ENCODE peak calls at places on chromosomes 11 and 22, in six cellular contexts. U, D, V, P, M and H are unnamed samples.

GRCh38 chr22:18075101-18075730 is 2.6 kb upstream of the PEX26 start:
- DNase-seq in U (no peak), D (no peak), V (no peak), P (no peak), M (no peak), H (no peak)

GRCh38 chr11:128532016-128532570 is 55.3 kb downstream of the ETS1 start:
- DNase-seq in U (no peak), D (no peak), V (no peak), P (no peak), M (no peak), H (no peak)

GRCh38 chr11:44133335-44133946 is 38.0 kb downstream of the EXT2 start:
- DNase-seq in U (peak), D (peak), V (no peak), P (no peak), M (peak), H (peak)

GRCh38 chr22:48098243-48098935 is 1335.9 kb downstream of the TBC1D22A start:
- DNase-seq in U (no peak), D (no peak), V (no peak), P (no peak), M (no peak), H (no peak)

GRCh38 chr11:118314985-118315384 is 10.5 kb downstream of the CD3E start:
- DNase-seq in U (no peak), D (peak), V (no peak), P (no peak), M (no peak), H (no peak)

GRCh38 chr22:47232197-47232596 is 469.7 kb downstream of the TBC1D22A start:
- DNase-seq in U (no peak), D (no peak), V (no peak), P (no peak), M (no peak), H (no peak)

GRCh38 chr11:28628412-28628811 is 520.2 kb downstream of the METTL15 start:
- DNase-seq in U (no peak), D (no peak), V (no peak), P (no peak), M (no peak), H (peak)

GRCh38 chr11:789951-790350 is at the start of gene CEND1:
- DNase-seq in U (peak), D (no peak), V (no peak), P (peak), M (peak), H (peak)

GRCh38 chr22:43006016-43006505 is 8.9 kb downstream of the PACSIN2 start:
- DNase-seq in U (no peak), D (no peak), V (no peak), P (no peak), M (no peak), H (no peak)

GRCh38 chr11:44617671-44618461 is 52.4 kb downstream of the CD82 start:
- DNase-seq in U (no peak), D (no peak), V (no peak), P (no peak), M (no peak), H (no peak)

GRCh38 chr22:43406186-43406790 is 5.5 kb upstream of the MPPED1 start:
- DNase-seq in U (no peak), D (no peak), V (no peak), P (no peak), M (no peak), H (no peak)

GRCh38 chr22:19753996-19754700 is 6.4 kb upstream of the TBX1 start:
- DNase-seq in U (no peak), D (no peak), V (no peak), P (no peak), M (no peak), H (no peak)

GRCh38 chr11:57792870-57793269 is 31.3 kb downstream of the CTNND1 start:
- DNase-seq in U (no peak), D (no peak), V (no peak), P (no peak), M (peak), H (no peak)

GRCh38 chr11:64607381-64608259 is 16.6 kb downstream of the SLC22A12 start:
- DNase-seq in U (peak), D (no peak), V (no peak), P (no peak), M (no peak), H (no peak)

DNA sequence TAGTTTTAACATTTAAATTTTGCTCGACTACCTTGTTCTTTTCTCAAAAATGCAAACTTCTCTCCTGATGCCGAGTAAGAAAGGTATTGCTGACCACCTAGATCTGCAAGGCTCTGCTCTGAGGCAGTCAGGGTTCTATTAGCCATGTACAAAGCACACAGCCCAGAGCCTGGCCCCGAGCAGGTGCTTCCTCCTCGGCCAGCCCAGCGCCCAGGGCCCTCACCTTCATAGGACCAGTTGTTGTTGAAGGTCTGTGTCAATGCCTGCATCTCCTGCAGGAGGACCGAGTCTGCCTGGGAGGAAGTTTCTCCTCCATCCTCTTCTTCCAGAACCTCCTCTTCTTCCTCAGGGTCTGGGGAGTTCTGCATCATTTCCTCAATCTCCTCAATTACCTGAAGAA is 35.8 kb downstream of the FEZ1 start:
- DNase-seq in U (no peak), D (no peak), V (no peak), P (no peak), M (no peak), H (no peak)
- H2BK15ac ChIP-seq in U (no peak), D (no peak), V (no peak), P (no peak), M (no peak), H (no peak)

DNA sequence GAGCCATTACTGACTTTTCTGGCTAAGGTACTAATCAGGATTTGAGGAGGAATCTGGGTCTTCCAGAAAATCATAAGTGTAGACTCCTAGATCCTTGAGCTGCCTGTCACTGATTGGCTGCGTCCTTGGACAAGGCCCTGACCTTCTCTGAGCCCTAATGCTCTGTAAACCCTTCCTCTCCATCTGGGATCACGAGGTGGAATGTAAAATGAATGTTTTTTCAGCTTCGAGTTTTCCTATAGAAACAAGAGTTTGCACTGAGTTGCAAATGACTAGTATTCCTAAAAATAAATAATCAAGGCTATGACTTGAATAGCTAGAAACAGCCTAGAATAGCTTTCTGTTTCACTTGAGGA is 1.1 kb upstream of the DIXDC1 start:
- DNase-seq in U (peak), D (no peak), V (no peak), P (no peak), M (peak), H (no peak)
- H2BK15ac ChIP-seq in U (no peak), D (no peak), V (no peak), P (no peak), M (no peak), H (no peak)

DNA sequence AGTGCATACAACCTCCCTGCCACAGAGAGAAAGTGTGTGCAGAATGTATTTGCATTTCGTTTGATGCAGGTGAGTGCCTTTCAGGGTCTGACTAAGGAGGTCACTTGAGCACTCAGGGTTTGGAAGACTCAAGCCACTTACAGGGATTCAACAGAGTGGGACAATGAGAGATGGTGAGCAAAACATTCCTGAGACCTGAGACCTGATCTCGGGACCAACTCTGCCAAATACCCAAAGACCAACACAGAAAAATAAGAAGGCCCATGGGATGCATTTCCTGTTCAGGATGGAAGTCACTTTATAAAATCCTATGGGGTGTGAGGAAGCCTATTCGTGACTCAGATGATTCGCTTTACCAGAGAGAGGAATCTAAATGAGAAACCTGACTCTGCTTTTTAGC is 65.2 kb upstream of the LARGE1 start:
- DNase-seq in U (no peak), D (no peak), V (no peak), P (no peak), M (no peak), H (no peak)
- H2BK15ac ChIP-seq in U (no peak), D (no peak), V (no peak), P (no peak), M (no peak), H (no peak)

GRCh38 chr22:23405366-23405851 is 174.7 kb downstream of the IGLL1 start:
- DNase-seq in U (no peak), D (peak), V (peak), P (no peak), M (no peak), H (no peak)

GRCh38 chr22:23410411-23410810 is 169.7 kb downstream of the IGLL1 start:
- DNase-seq in U (no peak), D (no peak), V (no peak), P (no peak), M (no peak), H (no peak)

GRCh38 chr22:23408321-23408720 is 171.8 kb downstream of the IGLL1 start:
- DNase-seq in U (no peak), D (no peak), V (no peak), P (no peak), M (no peak), H (no peak)

GRCh38 chr22:23411739-23412138 is 168.4 kb downstream of the IGLL1 start:
- DNase-seq in U (no peak), D (no peak), V (no peak), P (no peak), M (no peak), H (no peak)

DNA sequence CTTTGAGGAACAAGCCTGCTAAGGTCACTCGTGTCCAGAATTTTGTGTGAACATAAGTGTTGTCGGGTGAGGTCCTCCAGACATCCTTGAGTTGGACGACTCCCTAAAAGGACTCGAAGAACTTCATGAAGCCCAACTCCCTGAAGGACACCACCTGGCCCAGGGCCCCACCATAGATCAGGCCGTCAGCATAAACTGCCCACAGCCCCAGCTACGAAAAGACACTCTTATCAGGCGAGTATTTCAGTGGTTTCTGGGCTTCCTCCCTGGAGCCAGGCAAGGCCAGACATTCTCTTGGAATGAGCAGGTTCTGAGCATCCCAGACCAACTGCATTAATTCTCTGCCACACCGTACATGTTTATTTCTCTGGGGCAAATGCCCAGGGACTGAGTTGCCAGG is 170.1 kb downstream of the IGLL1 start:
- DNase-seq in U (no peak), D (no peak), V (no peak), P (no peak), M (no peak), H (no peak)
- H2BK15ac ChIP-seq in U (no peak), D (no peak), V (no peak), P (no peak), M (no peak), H (no peak)

DNA sequence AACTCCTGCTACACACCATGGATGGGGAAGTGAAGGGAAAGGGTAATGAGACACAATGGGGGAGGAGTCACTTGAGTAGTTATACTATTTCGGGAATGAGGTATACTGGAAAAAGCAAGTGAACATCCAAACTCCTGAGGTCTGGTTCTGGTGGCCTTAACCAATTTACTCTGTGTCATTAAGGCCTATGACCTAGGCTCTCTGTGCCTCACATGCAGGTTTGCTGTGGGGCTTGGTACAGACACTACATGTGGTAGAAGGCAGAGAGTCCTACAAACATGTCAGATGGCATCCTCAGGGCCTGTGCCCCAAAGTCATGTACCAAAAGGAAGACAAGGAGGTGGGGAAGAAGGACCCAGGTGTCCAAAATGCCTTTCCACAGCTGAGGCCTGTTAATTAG is 98.9 kb downstream of the TRIM29 start:
- DNase-seq in U (no peak), D (no peak), V (peak), P (peak), M (no peak), H (no peak)
- H2BK15ac ChIP-seq in U (no peak), D (no peak), V (no peak), P (no peak), M (no peak), H (no peak)

DNA sequence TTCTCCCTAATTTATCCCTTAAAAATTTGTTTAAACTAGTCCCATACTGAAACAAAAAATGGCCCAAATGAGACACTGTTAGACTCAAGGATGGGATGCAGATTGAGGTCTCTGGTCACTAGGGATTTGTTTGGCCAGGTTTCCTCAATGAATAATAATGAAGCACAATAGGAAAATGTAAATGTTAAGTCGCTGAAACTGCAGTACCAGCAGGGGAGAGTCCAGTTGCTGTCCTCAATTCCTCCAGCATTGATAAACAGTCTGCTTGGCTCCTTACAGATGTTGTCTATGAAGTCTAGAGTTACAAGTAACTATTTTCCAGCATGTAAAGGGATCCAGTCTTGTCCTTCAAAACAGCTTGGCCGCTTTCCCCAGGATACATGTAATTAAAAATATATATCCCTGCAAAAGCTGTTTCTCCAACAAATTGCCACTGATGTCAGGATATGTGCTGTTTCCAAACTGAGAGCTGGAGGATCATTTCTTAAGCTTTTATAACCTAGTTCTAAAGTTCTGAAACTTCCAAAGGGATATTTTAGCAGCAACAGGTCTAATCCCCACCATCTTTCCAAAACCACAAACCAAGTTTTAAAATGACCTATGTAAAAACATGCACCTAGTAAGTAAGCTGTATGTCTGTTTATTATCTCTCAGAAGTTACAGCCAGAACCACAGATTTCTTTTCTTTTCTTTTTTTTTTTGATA is 2.1 kb downstream of the FZD4 start:
- DNase-seq in U (peak), D (no peak), V (no peak), P (no peak), M (peak), H (no peak)
- H2BK15ac ChIP-seq in U (no peak), D (no peak), V (no peak), P (no peak), M (no peak), H (no peak)

GRCh38 chr11:2704896-2705606 is 5.3 kb upstream of the KCNQ1OT1 start:
- DNase-seq in U (no peak), D (no peak), V (no peak), P (no peak), M (no peak), H (no peak)
- H2BK15ac ChIP-seq in U (no peak), D (no peak), V (no peak), P (peak), M (no peak), H (no peak)

GRCh38 chr11:71256080-71256479 is 3.7 kb upstream of the SHANK2 start:
- DNase-seq in U (no peak), D (peak), V (peak), P (no peak), M (no peak), H (no peak)
- H2BK15ac ChIP-seq in U (no peak), D (no peak), V (no peak), P (peak), M (no peak), H (no peak)

DNA sequence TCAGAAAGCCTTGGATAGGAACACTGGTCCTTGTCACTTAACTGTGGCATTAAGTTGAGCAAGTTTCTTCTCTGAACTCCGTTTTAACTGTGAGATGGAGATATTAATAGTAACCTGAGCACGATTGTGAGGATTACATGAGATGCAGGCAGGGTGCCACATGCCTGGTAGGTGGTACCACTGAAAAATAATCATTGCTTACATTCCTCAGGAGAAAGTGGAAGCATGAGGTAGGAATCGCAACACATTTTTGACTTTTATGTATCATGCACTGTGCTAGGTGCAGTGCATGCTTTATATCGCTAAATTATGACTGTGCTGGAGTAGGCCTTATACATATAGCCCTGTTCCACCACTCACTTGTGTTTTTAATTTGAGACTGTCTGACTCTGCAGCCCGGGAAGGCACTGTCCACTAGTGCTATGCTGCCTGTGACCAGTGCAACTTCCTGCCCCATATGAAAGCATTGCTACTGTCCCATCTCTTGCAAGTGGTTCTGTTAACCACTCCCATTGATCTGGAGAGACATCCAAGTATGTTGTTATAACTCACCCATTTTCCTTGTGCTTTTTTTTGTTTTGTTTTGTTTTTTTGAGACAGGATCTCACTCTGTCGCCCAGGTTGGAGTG is 997 bp downstream of the UQCR10 start:
- DNase-seq in U (no peak), D (no peak), V (no peak), P (no peak), M (peak), H (no peak)
- H2BK15ac ChIP-seq in U (no peak), D (no peak), V (no peak), P (peak), M (no peak), H (no peak)